ENCODE peak calls at places on chromosomes 1 and 21, in five cellular contexts. B is stomach, P is transverse colon, F is upper lobe of left lung, L is esophagus muscularis mucosa. O is an unnamed sample. For H3K9me3, the result is how much of the 10 kb centered on the place peaks cover.

GRCh38 chr1:246622035-246622652 is 55.9 kb downstream of the CNST start:
- DNase-seq in B (no peak), P (no peak), F (no peak), L (no peak), O (no peak)

GRCh38 chr1:54744696-54745095 is 19.6 kb downstream of the PARS2 start:
- DNase-seq in B (no peak), P (no peak), F (no peak), L (no peak), O (no peak)

GRCh38 chr1:6490181-6491075 is 1.0 kb downstream of the PLEKHG5 start:
- DNase-seq in B (peak), P (peak), F (peak), L (no peak), O (peak)

GRCh38 chr1:163337631-163338030 is 15.9 kb downstream of the NUF2 start:
- DNase-seq in B (no peak), P (no peak), F (no peak), L (no peak), O (no peak)

GRCh38 chr21:44285547-44285992 is at the start of gene AIRE:
- DNase-seq in B (no peak), P (no peak), F (no peak), L (no peak), O (no peak)

GRCh38 chr1:1424623-1425229 is 3.6 kb upstream of the ANKRD65 start:
- DNase-seq in B (no peak), P (no peak), F (no peak), L (no peak), O (no peak)

GRCh38 chr1:32487182-32487581 is 22.3 kb downstream of the ZBTB8B start:
- DNase-seq in B (no peak), P (no peak), F (no peak), L (no peak), O (no peak)

GRCh38 chr1:14516974-14517812 is 81.3 kb upstream of the KAZN start:
- DNase-seq in B (no peak), P (no peak), F (no peak), L (no peak), O (no peak)

GRCh38 chr1:12553963-12554362 is 64.0 kb downstream of the DHRS3 start:
- DNase-seq in B (no peak), P (no peak), F (no peak), L (no peak), O (no peak)

GRCh38 chr1:97137862-97138514 is 416.4 kb downstream of the PTBP2 start:
- DNase-seq in B (no peak), P (peak), F (no peak), L (no peak), O (no peak)

GRCh38 chr1:228340686-228341449 is 65.8 kb downstream of the TRIM11 start:
- DNase-seq in B (no peak), P (peak), F (peak), L (no peak), O (no peak)

GRCh38 chr1:6762060-6762459 is 23.2 kb upstream of the CAMTA1 start:
- DNase-seq in B (no peak), P (no peak), F (no peak), L (no peak), O (no peak)

GRCh38 chr1:6924891-6925290 is 139.6 kb downstream of the CAMTA1 start:
- DNase-seq in B (no peak), P (no peak), F (no peak), L (no peak), O (no peak)

GRCh38 chr1:47325530-47325929 is 8.1 kb upstream of the CMPK1 start:
- DNase-seq in B (no peak), P (no peak), F (no peak), L (no peak), O (no peak)

GRCh38 chr1:182377175-182377574 is 14.4 kb downstream of the GLUL start:
- DNase-seq in B (no peak), P (no peak), F (no peak), L (no peak), O (no peak)

GRCh38 chr1:26302733-26303405 is 3.6 kb downstream of the UBXN11 start:
- DNase-seq in B (no peak), P (no peak), F (no peak), L (no peak), O (no peak)

GRCh38 chr1:209728466-209728865 is 23.8 kb downstream of the HSD11B1 start:
- DNase-seq in B (no peak), P (no peak), F (no peak), L (no peak), O (no peak)

GRCh38 chr1:204410764-204411450 is 710 bp downstream of the PPP1R15B start:
- DNase-seq in B (peak), P (peak), F (peak), L (no peak), O (peak)

GRCh38 chr1:151175910-151176309 is at the start of gene TMOD4:
- DNase-seq in B (no peak), P (no peak), F (no peak), L (no peak), O (no peak)

GRCh38 chr1:229186373-229187056 is 84.4 kb upstream of the RAB4A start:
- DNase-seq in B (no peak), P (no peak), F (no peak), L (no peak), O (no peak)

GRCh38 chr1:240998024-240998423 is 359.0 kb downstream of the RGS7 start:
- DNase-seq in B (no peak), P (no peak), F (no peak), L (no peak), O (no peak)

GRCh38 chr1:60068393-60069045 is 5.1 kb downstream of the C1orf87 start:
- DNase-seq in B (no peak), P (no peak), F (no peak), L (no peak), O (no peak)

GRCh38 chr1:205537386-205538018 is 33.0 kb downstream of the CDK18 start:
- DNase-seq in B (no peak), P (peak), F (no peak), L (no peak), O (no peak)

GRCh38 chr1:86666368-86666767 is 38.0 kb upstream of the SH3GLB1 start:
- DNase-seq in B (no peak), P (no peak), F (no peak), L (no peak), O (no peak)

GRCh38 chr1:90550616-90551406 is 166.3 kb downstream of the BARHL2 start:
- DNase-seq in B (no peak), P (no peak), F (no peak), L (no peak), O (no peak)

GRCh38 chr21:37166733-37167132 is 93.7 kb downstream of the TTC3 start:
- DNase-seq in B (no peak), P (no peak), F (peak), L (no peak), O (no peak)

GRCh38 chr1:156356875-156357534 is 12.0 kb upstream of the RHBG start:
- DNase-seq in B (peak), P (peak), F (peak), L (no peak), O (peak)

GRCh38 chr1:167467126-167467725 is 51.1 kb downstream of the CD247 start:
- DNase-seq in B (no peak), P (no peak), F (no peak), L (no peak), O (peak)

GRCh38 chr1:159800177-159800935 is 1.8 kb upstream of the FCRL6 start:
- DNase-seq in B (no peak), P (no peak), F (peak), L (no peak), O (no peak)

GRCh38 chr21:33367309-33367973 is 35.8 kb upstream of the IFNGR2 start:
- DNase-seq in B (no peak), P (no peak), F (no peak), L (no peak), O (no peak)
- H3K9me3 ChIP-seq in B (under half), P (under half), F (under half), L (under half), O (under half)

DNA sequence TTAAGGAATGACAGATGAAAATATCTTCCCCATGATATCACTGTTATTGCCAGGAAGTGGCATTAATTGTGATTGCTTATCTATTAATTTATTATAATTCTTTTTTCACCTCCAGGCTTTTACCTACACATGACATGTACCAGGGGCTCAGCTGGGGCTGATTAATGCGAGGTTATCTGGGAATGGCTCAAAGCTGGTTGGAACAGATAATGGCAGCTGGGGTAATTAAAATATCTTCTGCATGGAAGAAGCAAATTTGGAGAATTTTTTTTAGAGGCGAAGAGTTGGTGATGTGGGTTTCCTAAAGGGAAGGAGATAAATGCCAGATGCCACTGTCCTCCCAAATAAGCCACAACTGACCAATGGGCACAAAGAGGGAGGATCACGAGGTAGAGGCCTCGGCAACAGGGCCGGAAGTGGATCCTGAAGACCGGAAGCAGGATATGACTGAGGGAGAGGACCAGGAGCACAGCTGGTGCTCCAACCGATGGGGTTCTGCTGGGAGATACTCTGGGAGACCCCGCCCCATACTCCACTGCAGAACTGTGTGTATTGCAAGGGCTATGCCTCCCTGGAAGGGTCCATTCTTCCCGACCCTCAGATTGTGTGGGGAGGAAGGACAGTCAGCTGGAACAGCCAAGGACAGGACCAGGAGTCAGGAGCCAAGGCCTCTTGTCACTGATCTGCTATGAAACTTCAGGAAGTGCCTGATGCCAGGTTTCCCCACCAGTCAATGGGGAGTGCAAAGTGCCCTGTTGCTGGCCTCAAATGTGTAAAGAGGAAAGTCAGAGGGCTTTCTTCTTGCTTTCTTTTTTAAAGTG is 169.0 kb downstream of the GRIK3 start:
- DNase-seq in B (no peak), P (no peak), F (no peak), L (no peak), O (no peak)
- TF ChIP-seq POLR2AphosphoS5 in B (no peak), P (no peak), F (no peak), L (no peak), O (no peak)

GRCh38 chr1:23799570-23800395 is 771 bp downstream of the GALE start:
- DNase-seq in B (peak), P (peak), F (peak), L (no peak), O (peak)
- TF ChIP-seq POLR2A in B (peak), P (peak), F (no peak), L (no peak), O (no peak)

GRCh38 chr1:168786476-168787330 is 57.7 kb upstream of the DPT start:
- DNase-seq in B (no peak), P (no peak), F (no peak), L (no peak), O (no peak)

GRCh38 chr1:168788262-168788661 is 59.3 kb upstream of the DPT start:
- DNase-seq in B (no peak), P (no peak), F (no peak), L (no peak), O (no peak)

GRCh38 chr1:168783831-168784230 is 54.8 kb upstream of the DPT start:
- DNase-seq in B (no peak), P (no peak), F (no peak), L (no peak), O (peak)

GRCh38 chr1:168782731-168783130 is 53.7 kb upstream of the DPT start:
- DNase-seq in B (no peak), P (no peak), F (no peak), L (no peak), O (no peak)

DNA sequence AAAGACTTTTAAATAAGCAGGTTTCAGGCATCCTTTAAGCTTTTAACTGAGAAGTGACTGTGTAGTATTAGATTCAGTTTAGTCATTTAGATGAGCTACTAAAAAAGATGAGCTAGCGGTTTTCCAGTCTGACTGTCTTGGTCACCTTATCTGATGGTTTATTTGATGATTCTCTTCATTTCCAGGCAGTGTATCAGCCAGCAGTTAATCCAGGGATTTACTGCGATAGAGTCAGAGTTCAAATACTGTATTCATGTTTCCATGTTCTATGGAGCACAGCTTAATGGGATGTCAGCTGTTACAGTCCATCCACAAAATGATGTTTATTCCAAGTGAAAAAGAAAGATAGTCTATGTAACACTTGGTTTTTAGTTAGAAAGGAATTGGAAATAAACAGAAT is 54.4 kb upstream of the DPT start:
- DNase-seq in B (no peak), P (no peak), F (no peak), L (no peak), O (no peak)
- H3K9me3 ChIP-seq in B (under half), P (under half), F (under half), L (under half), O (under half)

GRCh38 chr21:27840273-27840672 is 873.4 kb upstream of the ADAMTS5 start:
- DNase-seq in B (no peak), P (no peak), F (no peak), L (no peak), O (no peak)
- TF ChIP-seq POLR2AphosphoS5 in B (no peak), P (peak), F (no peak), L (no peak), O (no peak)